ENCODE peak calls at places on chromosome 1, in eight cellular contexts. L, K, D, Q, B, I, A and U are unnamed samples.

GRCh38 chr1:240149488-240150094 is 57.9 kb downstream of the FMN2 start:
- DNase-seq in L (peak), K (peak), D (peak), Q (no peak), B (peak), I (no peak), A (no peak), U (no peak)

GRCh38 chr1:29712801-29713200 is 476.5 kb downstream of the PTPRU start:
- DNase-seq in L (no peak), K (no peak), D (no peak), Q (no peak), B (no peak), I (no peak), A (no peak), U (no peak)

GRCh38 chr1:69436151-69436550 is 131.6 kb upstream of the LRRC7 start:
- DNase-seq in L (no peak), K (no peak), D (no peak), Q (no peak), B (no peak), I (no peak), A (no peak), U (no peak)

GRCh38 chr1:225937048-225937968 is 3.7 kb downstream of the LEFTY2 start:
- DNase-seq in L (no peak), K (no peak), D (no peak), Q (no peak), B (no peak), I (no peak), A (no peak), U (no peak)

GRCh38 chr1:156877433-156877832 is 16.1 kb upstream of the PEAR1 start:
- DNase-seq in L (no peak), K (no peak), D (no peak), Q (no peak), B (no peak), I (no peak), A (no peak), U (no peak)

GRCh38 chr1:234154320-234155251 is 218.7 kb upstream of the COA6 start:
- DNase-seq in L (peak), K (peak), D (peak), Q (peak), B (peak), I (peak), A (no peak), U (peak)

GRCh38 chr1:24279590-24280232 is 39.4 kb upstream of the GRHL3 start:
- DNase-seq in L (no peak), K (no peak), D (no peak), Q (no peak), B (no peak), I (no peak), A (no peak), U (no peak)

GRCh38 chr1:29972664-29973063 is 736.3 kb downstream of the PTPRU start:
- DNase-seq in L (no peak), K (no peak), D (no peak), Q (no peak), B (no peak), I (no peak), A (no peak), U (no peak)